ENCODE peak calls at places on chromosomes 5 and 9, in five cellular contexts. One of them, this sample, is unnamed.

GRCh38 chr9:121773286-121773953 is 122.0 kb downstream of the DAB2IP start:
- DNase-seq in right cardiac atrium: no peak
- DNase-seq in fibroblast of lung: no peak
- DNase-seq in CD4-positive, alpha-beta memory T cell: no peak
- DNase-seq in fibroblast of mammary gland: no peak
- DNase-seq in this sample: no peak

GRCh38 chr5:109350537-109351270 is 59.1 kb downstream of the PJA2 start:
- DNase-seq in CD4-positive, alpha-beta memory T cell: no peak
- DNase-seq in right cardiac atrium: no peak
- DNase-seq in fibroblast of mammary gland: peak; percentile 26
- DNase-seq in fibroblast of lung: peak; percentile 21
- DNase-seq in this sample: no peak

GRCh38 chr9:129897263-129897662 is 62.0 kb downstream of the USP20 start:
- DNase-seq in fibroblast of lung: no peak
- DNase-seq in right cardiac atrium: no peak
- DNase-seq in CD4-positive, alpha-beta memory T cell: no peak
- DNase-seq in fibroblast of mammary gland: no peak
- DNase-seq in this sample: no peak

GRCh38 chr5:1060535-1060981 is 51.3 kb downstream of the SLC12A7 start:
- DNase-seq in right cardiac atrium: peak; percentile 9
- DNase-seq in CD4-positive, alpha-beta memory T cell: no peak
- DNase-seq in fibroblast of lung: no peak
- DNase-seq in fibroblast of mammary gland: no peak
- DNase-seq in this sample: no peak

GRCh38 chr5:172637122-172637580 is 3.9 kb upstream of the NEURL1B start:
- DNase-seq in right cardiac atrium: no peak
- DNase-seq in fibroblast of mammary gland: no peak
- DNase-seq in CD4-positive, alpha-beta memory T cell: no peak
- DNase-seq in fibroblast of lung: no peak
- DNase-seq in this sample: peak; percentile 83

GRCh38 chr5:32170303-32171170 is 3.6 kb downstream of the GOLPH3 start:
- DNase-seq in right cardiac atrium: no peak
- DNase-seq in CD4-positive, alpha-beta memory T cell: no peak
- DNase-seq in fibroblast of mammary gland: peak; percentile 95
- DNase-seq in fibroblast of lung: peak; percentile 96
- DNase-seq in this sample: peak; percentile 36

GRCh38 chr5:58410441-58410840 is 49.4 kb downstream of the PLK2 start:
- DNase-seq in right cardiac atrium: no peak
- DNase-seq in fibroblast of lung: peak; percentile 78
- DNase-seq in CD4-positive, alpha-beta memory T cell: no peak
- DNase-seq in fibroblast of mammary gland: peak; percentile 76
- DNase-seq in this sample: no peak

GRCh38 chr9:37300620-37301368 is 121.7 kb upstream of the GRHPR start:
- DNase-seq in fibroblast of mammary gland: peak; percentile 49
- DNase-seq in right cardiac atrium: no peak
- DNase-seq in CD4-positive, alpha-beta memory T cell: no peak
- DNase-seq in fibroblast of lung: peak; percentile 37
- DNase-seq in this sample: no peak

GRCh38 chr9:127214421-127215265 is 49.9 kb upstream of the GARNL3 start:
- DNase-seq in right cardiac atrium: peak; percentile 44
- DNase-seq in fibroblast of mammary gland: peak; percentile 72
- DNase-seq in CD4-positive, alpha-beta memory T cell: peak; percentile 54
- DNase-seq in fibroblast of lung: peak; percentile 54
- DNase-seq in this sample: peak; percentile 32

GRCh38 chr5:150488519-150489357 is 19.2 kb upstream of the NDST1 start:
- DNase-seq in fibroblast of mammary gland: peak; percentile 85
- DNase-seq in CD4-positive, alpha-beta memory T cell: no peak
- DNase-seq in right cardiac atrium: peak; percentile 82
- DNase-seq in fibroblast of lung: peak; percentile 81
- DNase-seq in this sample: peak; percentile 94

GRCh38 chr5:157596449-157596848 is 20.9 kb upstream of the ADAM19 start:
- DNase-seq in fibroblast of mammary gland: peak; percentile 60
- DNase-seq in right cardiac atrium: no peak
- DNase-seq in CD4-positive, alpha-beta memory T cell: no peak
- DNase-seq in fibroblast of lung: no peak
- DNase-seq in this sample: no peak

GRCh38 chr9:116027511-116027910 is 126.1 kb upstream of the PAPPA start:
- DNase-seq in right cardiac atrium: no peak
- DNase-seq in fibroblast of mammary gland: peak; percentile 91
- DNase-seq in fibroblast of lung: peak; percentile 92
- DNase-seq in CD4-positive, alpha-beta memory T cell: no peak
- DNase-seq in this sample: no peak

GRCh38 chr9:135296783-135297715 is 182.5 kb upstream of the PPP1R26 start:
- DNase-seq in CD4-positive, alpha-beta memory T cell: no peak
- DNase-seq in fibroblast of lung: no peak
- DNase-seq in fibroblast of mammary gland: no peak
- DNase-seq in right cardiac atrium: no peak
- DNase-seq in this sample: no peak

GRCh38 chr5:1003296-1003937 is 5.2 kb upstream of the NKD2 start:
- DNase-seq in right cardiac atrium: no peak
- DNase-seq in CD4-positive, alpha-beta memory T cell: peak; percentile 43
- DNase-seq in fibroblast of lung: no peak
- DNase-seq in fibroblast of mammary gland: peak; percentile 29
- DNase-seq in this sample: peak; percentile 43

GRCh38 chr9:89436963-89437625 is 60.8 kb downstream of the SEMA4D start:
- DNase-seq in fibroblast of lung: no peak
- DNase-seq in right cardiac atrium: no peak
- DNase-seq in fibroblast of mammary gland: no peak
- DNase-seq in CD4-positive, alpha-beta memory T cell: peak; percentile 78
- DNase-seq in this sample: no peak

GRCh38 chr5:163908253-163908652 is 402.8 kb downstream of the MAT2B start:
- DNase-seq in CD4-positive, alpha-beta memory T cell: no peak
- DNase-seq in right cardiac atrium: no peak
- DNase-seq in fibroblast of lung: no peak
- DNase-seq in fibroblast of mammary gland: no peak
- DNase-seq in this sample: no peak

GRCh38 chr5:59238126-59238902 is 655.2 kb downstream of the PDE4D start:
- DNase-seq in fibroblast of mammary gland: no peak
- DNase-seq in fibroblast of lung: no peak
- DNase-seq in CD4-positive, alpha-beta memory T cell: peak; percentile 21
- DNase-seq in right cardiac atrium: no peak
- DNase-seq in this sample: no peak

GRCh38 chr9:121459513-121459912 is 40.1 kb downstream of the GGTA1 start:
- DNase-seq in right cardiac atrium: no peak
- DNase-seq in fibroblast of mammary gland: no peak
- DNase-seq in fibroblast of lung: no peak
- DNase-seq in CD4-positive, alpha-beta memory T cell: no peak
- DNase-seq in this sample: no peak

GRCh38 chr9:77830618-77831285 is 182.6 kb upstream of the GNA14 start:
- DNase-seq in CD4-positive, alpha-beta memory T cell: no peak
- DNase-seq in right cardiac atrium: no peak
- DNase-seq in fibroblast of mammary gland: peak; percentile 33
- DNase-seq in fibroblast of lung: peak; percentile 45
- DNase-seq in this sample: no peak

GRCh38 chr9:69981686-69982450 is 61.8 kb upstream of the MAMDC2 start:
- DNase-seq in fibroblast of mammary gland: peak; percentile 58
- DNase-seq in CD4-positive, alpha-beta memory T cell: no peak
- DNase-seq in right cardiac atrium: no peak
- DNase-seq in fibroblast of lung: peak; percentile 74
- DNase-seq in this sample: no peak

GRCh38 chr5:78611161-78611605 is 37.4 kb downstream of the LHFPL2 start:
- DNase-seq in fibroblast of mammary gland: no peak
- DNase-seq in right cardiac atrium: no peak
- DNase-seq in fibroblast of lung: no peak
- DNase-seq in CD4-positive, alpha-beta memory T cell: no peak
- DNase-seq in this sample: no peak

GRCh38 chr5:113434889-113435288 is at the start of gene TSSK1B:
- DNase-seq in CD4-positive, alpha-beta memory T cell: no peak
- DNase-seq in right cardiac atrium: peak; percentile 26
- DNase-seq in fibroblast of mammary gland: no peak
- DNase-seq in fibroblast of lung: no peak
- DNase-seq in this sample: peak; percentile 21

GRCh38 chr5:153159611-153160010 is 330.9 kb upstream of the GRIA1 start:
- DNase-seq in right cardiac atrium: no peak
- DNase-seq in CD4-positive, alpha-beta memory T cell: no peak
- DNase-seq in fibroblast of lung: peak; percentile 10
- DNase-seq in fibroblast of mammary gland: peak; percentile 81
- DNase-seq in this sample: no peak

GRCh38 chr9:15722888-15723287 is 170.0 kb downstream of the CCDC171 start:
- DNase-seq in right cardiac atrium: no peak
- DNase-seq in CD4-positive, alpha-beta memory T cell: no peak
- DNase-seq in fibroblast of lung: peak; percentile 62
- DNase-seq in fibroblast of mammary gland: peak; percentile 49
- DNase-seq in this sample: peak; percentile 81

GRCh38 chr5:158976035-158976434 is 123.7 kb downstream of the EBF1 start:
- DNase-seq in right cardiac atrium: no peak
- DNase-seq in CD4-positive, alpha-beta memory T cell: no peak
- DNase-seq in fibroblast of mammary gland: peak; percentile 90
- DNase-seq in fibroblast of lung: peak; percentile 86
- DNase-seq in this sample: no peak

GRCh38 chr9:80644044-80644443 is 1045.3 kb downstream of the TLE1 start:
- DNase-seq in fibroblast of mammary gland: no peak
- DNase-seq in CD4-positive, alpha-beta memory T cell: no peak
- DNase-seq in right cardiac atrium: no peak
- DNase-seq in fibroblast of lung: no peak
- DNase-seq in this sample: no peak

GRCh38 chr9:114153761-114154596 is 1.4 kb upstream of the COL27A1 start:
- DNase-seq in right cardiac atrium: no peak
- DNase-seq in fibroblast of lung: no peak
- DNase-seq in fibroblast of mammary gland: no peak
- DNase-seq in CD4-positive, alpha-beta memory T cell: no peak
- DNase-seq in this sample: no peak

GRCh38 chr5:147619281-147619680 is 109.4 kb upstream of the DPYSL3 start:
- DNase-seq in fibroblast of mammary gland: peak; percentile 7
- DNase-seq in CD4-positive, alpha-beta memory T cell: no peak
- DNase-seq in right cardiac atrium: no peak
- DNase-seq in fibroblast of lung: no peak
- DNase-seq in this sample: no peak

GRCh38 chr9:107016383-107016782 is 153.4 kb downstream of the ZNF462 start:
- DNase-seq in right cardiac atrium: no peak
- DNase-seq in CD4-positive, alpha-beta memory T cell: no peak
- DNase-seq in fibroblast of mammary gland: no peak
- DNase-seq in fibroblast of lung: no peak
- DNase-seq in this sample: no peak

GRCh38 chr5:38675443-38675842 is 119.0 kb upstream of the LIFR start:
- DNase-seq in right cardiac atrium: no peak
- DNase-seq in fibroblast of mammary gland: no peak
- DNase-seq in CD4-positive, alpha-beta memory T cell: no peak
- DNase-seq in fibroblast of lung: no peak
- DNase-seq in this sample: no peak

GRCh38 chr9:21031818-21032203 is 371 bp upstream of the HACD4 start:
- DNase-seq in right cardiac atrium: no peak
- DNase-seq in CD4-positive, alpha-beta memory T cell: no peak
- DNase-seq in fibroblast of lung: no peak
- DNase-seq in fibroblast of mammary gland: no peak
- DNase-seq in this sample: no peak
- H3K4me3 ChIP-seq in right cardiac atrium: peak overlapping the region; percentile 58
- H3K4me3 ChIP-seq in CD4-positive, alpha-beta memory T cell: peak overlapping the region; percentile 85
- H3K4me3 ChIP-seq in fibroblast of lung: peak overlapping the region; percentile 58
- H3K4me3 ChIP-seq in fibroblast of mammary gland: peak overlapping the region; percentile 69
- H3K4me3 ChIP-seq in this sample: peak overlapping the region; percentile 39

GRCh38 chr9:95192631-95193030 is 124.9 kb downstream of the FANCC start:
- DNase-seq in right cardiac atrium: no peak
- DNase-seq in fibroblast of mammary gland: no peak
- DNase-seq in fibroblast of lung: no peak
- DNase-seq in CD4-positive, alpha-beta memory T cell: no peak
- DNase-seq in this sample: no peak

GRCh38 chr9:95190413-95190812 is 127.1 kb downstream of the FANCC start:
- DNase-seq in fibroblast of lung: no peak
- DNase-seq in CD4-positive, alpha-beta memory T cell: no peak
- DNase-seq in fibroblast of mammary gland: no peak
- DNase-seq in right cardiac atrium: no peak
- DNase-seq in this sample: no peak

GRCh38 chr9:95185931-95186330 is 131.6 kb downstream of the FANCC start:
- DNase-seq in CD4-positive, alpha-beta memory T cell: no peak
- DNase-seq in fibroblast of lung: no peak
- DNase-seq in fibroblast of mammary gland: no peak
- DNase-seq in right cardiac atrium: no peak
- DNase-seq in this sample: no peak

GRCh38 chr9:95188459-95188858 is 129.1 kb downstream of the FANCC start:
- DNase-seq in fibroblast of lung: no peak
- DNase-seq in right cardiac atrium: no peak
- DNase-seq in CD4-positive, alpha-beta memory T cell: no peak
- DNase-seq in fibroblast of mammary gland: no peak
- DNase-seq in this sample: no peak

DNA sequence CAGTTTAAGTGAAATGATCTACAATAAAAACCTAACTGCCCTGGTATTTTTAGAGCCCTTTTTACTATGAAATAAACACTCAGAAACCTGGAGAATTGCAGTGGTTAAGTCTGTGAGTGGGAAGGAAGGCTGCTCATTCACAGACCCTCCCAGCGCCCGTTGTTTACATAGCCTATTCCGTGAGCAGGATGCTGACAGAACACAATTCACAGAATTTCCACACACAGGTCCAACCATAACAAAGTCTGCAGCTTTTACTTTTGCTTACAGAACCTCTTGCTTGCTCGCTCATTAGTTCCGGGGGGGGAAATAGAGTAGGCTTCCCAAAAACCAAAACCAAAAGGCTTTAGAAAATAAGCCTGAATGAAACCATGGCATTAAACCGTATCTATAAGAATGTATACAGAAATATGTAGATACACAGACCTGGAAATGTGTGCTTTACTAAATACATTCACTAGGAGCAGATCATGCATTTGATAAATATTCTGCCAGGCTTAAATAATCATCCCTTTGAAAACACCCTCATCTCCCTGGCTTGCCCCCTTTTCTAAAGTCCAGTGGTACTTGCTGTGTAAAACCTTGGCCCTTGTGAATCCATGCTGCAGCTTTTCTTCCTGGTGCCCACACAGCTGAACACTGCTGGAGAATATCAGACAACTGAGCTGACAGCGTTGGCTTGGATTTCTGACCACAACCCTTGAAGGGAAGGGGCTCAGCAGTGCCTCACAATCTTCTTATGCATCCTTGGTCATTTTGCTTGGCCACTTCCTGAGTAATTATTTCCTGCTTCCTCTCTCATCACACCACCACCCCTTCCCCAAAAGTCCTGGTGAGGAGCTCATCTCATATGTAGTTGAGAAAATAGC is 128.0 kb downstream of the FANCC start:
- DNase-seq in fibroblast of mammary gland: peak; percentile 62
- DNase-seq in right cardiac atrium: peak; percentile 59
- DNase-seq in fibroblast of lung: peak; percentile 88
- DNase-seq in CD4-positive, alpha-beta memory T cell: no peak
- DNase-seq in this sample: peak; percentile 55
- H3K4me3 ChIP-seq in fibroblast of mammary gland: no peak overlapping the region
- H3K4me3 ChIP-seq in right cardiac atrium: no peak overlapping the region
- H3K4me3 ChIP-seq in fibroblast of lung: peak overlapping the region; percentile 19
- H3K4me3 ChIP-seq in CD4-positive, alpha-beta memory T cell: no peak overlapping the region
- H3K4me3 ChIP-seq in this sample: no peak overlapping the region

GRCh38 chr9:79302002-79302401 is 269.8 kb upstream of the TLE4 start:
- DNase-seq in fibroblast of mammary gland: no peak
- DNase-seq in CD4-positive, alpha-beta memory T cell: no peak
- DNase-seq in right cardiac atrium: no peak
- DNase-seq in fibroblast of lung: no peak
- DNase-seq in this sample: no peak
- H3K4me3 ChIP-seq in fibroblast of mammary gland: no peak overlapping the region
- H3K4me3 ChIP-seq in CD4-positive, alpha-beta memory T cell: no peak overlapping the region
- H3K4me3 ChIP-seq in right cardiac atrium: no peak overlapping the region
- H3K4me3 ChIP-seq in fibroblast of lung: no peak overlapping the region
- H3K4me3 ChIP-seq in this sample: no peak overlapping the region

GRCh38 chr5:3518057-3518456 is 77.6 kb upstream of the IRX1 start:
- DNase-seq in right cardiac atrium: no peak
- DNase-seq in fibroblast of lung: no peak
- DNase-seq in fibroblast of mammary gland: no peak
- DNase-seq in CD4-positive, alpha-beta memory T cell: no peak
- DNase-seq in this sample: no peak
- H3K4me3 ChIP-seq in right cardiac atrium: no peak overlapping the region
- H3K4me3 ChIP-seq in fibroblast of lung: no peak overlapping the region
- H3K4me3 ChIP-seq in fibroblast of mammary gland: no peak overlapping the region
- H3K4me3 ChIP-seq in CD4-positive, alpha-beta memory T cell: no peak overlapping the region
- H3K4me3 ChIP-seq in this sample: no peak overlapping the region

GRCh38 chr9:98989036-98990000 is 45.6 kb downstream of the COL15A1 start:
- DNase-seq in right cardiac atrium: peak; percentile 92
- DNase-seq in CD4-positive, alpha-beta memory T cell: no peak
- DNase-seq in fibroblast of mammary gland: peak; percentile 100
- DNase-seq in fibroblast of lung: peak; percentile 100
- DNase-seq in this sample: peak; percentile 95
- H3K4me3 ChIP-seq in right cardiac atrium: no peak overlapping the region
- H3K4me3 ChIP-seq in CD4-positive, alpha-beta memory T cell: no peak overlapping the region
- H3K4me3 ChIP-seq in fibroblast of mammary gland: no peak overlapping the region
- H3K4me3 ChIP-seq in fibroblast of lung: no peak overlapping the region
- H3K4me3 ChIP-seq in this sample: no peak overlapping the region